ENCODE peak calls at places on chromosomes 2 and 18, in seven cellular contexts. W, R, A, O, Q, C and F are unnamed samples.

GRCh38 chr2:177703159-177703558 is 310.6 kb downstream of the AGPS start:
- DNase-seq in W (no peak), R (no peak), A (no peak), O (no peak), Q (no peak), C (no peak), F (no peak)

GRCh38 chr18:11857177-11857887 is 6.1 kb downstream of the CHMP1B start:
- DNase-seq in W (peak), R (no peak), A (peak), O (no peak), Q (no peak), C (peak), F (peak)

GRCh38 chr2:182245963-182246362 is 180.9 kb downstream of the PDE1A start:
- DNase-seq in W (no peak), R (peak), A (no peak), O (no peak), Q (no peak), C (no peak), F (no peak)

GRCh38 chr18:8329186-8329771 is 280.0 kb upstream of the RAB12 start:
- DNase-seq in W (no peak), R (no peak), A (peak), O (no peak), Q (no peak), C (no peak), F (peak)

GRCh38 chr18:44342946-44343345 is 337.7 kb upstream of the SETBP1 start:
- DNase-seq in W (no peak), R (no peak), A (no peak), O (no peak), Q (no peak), C (no peak), F (no peak)

GRCh38 chr18:11245889-11246288 is 96.5 kb upstream of the PIEZO2 start:
- DNase-seq in W (no peak), R (no peak), A (peak), O (no peak), Q (no peak), C (no peak), F (no peak)

GRCh38 chr2:136628490-136628889 is 136.9 kb upstream of the THSD7B start:
- DNase-seq in W (no peak), R (no peak), A (no peak), O (no peak), Q (no peak), C (no peak), F (no peak)

GRCh38 chr2:172395503-172395902 is 31.9 kb upstream of the ITGA6 start:
- DNase-seq in W (no peak), R (no peak), A (no peak), O (no peak), Q (no peak), C (no peak), F (no peak)

GRCh38 chr18:25457636-25458035 is 105.7 kb upstream of the ZNF521 start:
- DNase-seq in W (no peak), R (no peak), A (no peak), O (no peak), Q (no peak), C (no peak), F (peak)

GRCh38 chr2:216341151-216341550 is 31.1 kb downstream of the MARCHF4 start:
- DNase-seq in W (no peak), R (no peak), A (no peak), O (no peak), Q (no peak), C (no peak), F (no peak)

GRCh38 chr2:21633531-21634310 is 510.0 kb downstream of the TDRD15 start:
- DNase-seq in W (peak), R (no peak), A (no peak), O (no peak), Q (no peak), C (no peak), F (no peak)

GRCh38 chr2:173151671-173152398 is 76.2 kb downstream of the MAP3K20 start:
- DNase-seq in W (no peak), R (no peak), A (peak), O (no peak), Q (no peak), C (no peak), F (peak)

GRCh38 chr2:182055993-182056392 is 70.3 kb downstream of the PPP1R1C start:
- DNase-seq in W (no peak), R (no peak), A (no peak), O (no peak), Q (no peak), C (no peak), F (peak)

GRCh38 chr18:50853863-50854271 is 25.1 kb upstream of the ME2 start:
- DNase-seq in W (no peak), R (no peak), A (no peak), O (no peak), Q (peak), C (peak), F (peak)

GRCh38 chr2:147092266-147092665 is 752.6 kb upstream of the ACVR2A start:
- DNase-seq in W (no peak), R (no peak), A (no peak), O (no peak), Q (no peak), C (no peak), F (no peak)

GRCh38 chr2:106158871-106159270 is 35.2 kb downstream of the UXS1 start:
- DNase-seq in W (no peak), R (no peak), A (no peak), O (peak), Q (no peak), C (no peak), F (no peak)

GRCh38 chr18:45517181-45517741 is 98.0 kb upstream of the SLC14A2 start:
- DNase-seq in W (no peak), R (no peak), A (peak), O (no peak), Q (peak), C (peak), F (peak)

GRCh38 chr2:623384-623922 is 53.8 kb downstream of the TMEM18 start:
- DNase-seq in W (no peak), R (no peak), A (no peak), O (no peak), Q (no peak), C (no peak), F (no peak)

GRCh38 chr18:79705272-79705671 is 25.7 kb downstream of the CTDP1 start:
- DNase-seq in W (no peak), R (no peak), A (no peak), O (no peak), Q (no peak), C (no peak), F (no peak)

GRCh38 chr2:241879326-241879725 is 9.8 kb downstream of the RTP5 start:
- DNase-seq in W (no peak), R (no peak), A (no peak), O (peak), Q (no peak), C (no peak), F (no peak)

GRCh38 chr2:241884951-241885700 is 15.6 kb downstream of the RTP5 start:
- DNase-seq in W (no peak), R (no peak), A (no peak), O (no peak), Q (no peak), C (no peak), F (no peak)

GRCh38 chr2:241880311-241881073 is 11.0 kb downstream of the RTP5 start:
- DNase-seq in W (no peak), R (no peak), A (no peak), O (peak), Q (no peak), C (no peak), F (no peak)

GRCh38 chr2:241885701-241886643 is 16.4 kb downstream of the RTP5 start:
- DNase-seq in W (no peak), R (peak), A (no peak), O (no peak), Q (no peak), C (no peak), F (no peak)

GRCh38 chr2:241882090-241882625 is 12.6 kb downstream of the RTP5 start:
- DNase-seq in W (peak), R (no peak), A (no peak), O (peak), Q (peak), C (peak), F (peak)
- H3K4me3 ChIP-seq in W (peak), R (peak), A (peak), O (peak), Q (peak), C (peak), F (peak)

GRCh38 chr2:134134313-134134706 is 119.6 kb upstream of the MGAT5 start:
- DNase-seq in W (peak), R (no peak), A (no peak), O (no peak), Q (no peak), C (no peak), F (no peak)
- H3K4me3 ChIP-seq in W (peak), R (no peak), A (no peak), O (no peak), Q (no peak), C (no peak), F (no peak)

GRCh38 chr18:74063023-74063422 is 84.6 kb downstream of the FBXO15 start:
- DNase-seq in W (peak), R (no peak), A (no peak), O (no peak), Q (no peak), C (no peak), F (no peak)

GRCh38 chr18:74063552-74063951 is 84.1 kb downstream of the FBXO15 start:
- DNase-seq in W (no peak), R (no peak), A (no peak), O (no peak), Q (no peak), C (no peak), F (no peak)

GRCh38 chr18:74065366-74065765 is 82.3 kb downstream of the FBXO15 start:
- DNase-seq in W (no peak), R (no peak), A (no peak), O (no peak), Q (no peak), C (no peak), F (no peak)

GRCh38 chr18:74066018-74066417 is 81.6 kb downstream of the FBXO15 start:
- DNase-seq in W (no peak), R (no peak), A (no peak), O (no peak), Q (no peak), C (no peak), F (no peak)

GRCh38 chr18:74064510-74064909 is 83.1 kb downstream of the FBXO15 start:
- DNase-seq in W (no peak), R (no peak), A (no peak), O (no peak), Q (no peak), C (no peak), F (no peak)
- H3K4me3 ChIP-seq in W (no peak), R (no peak), A (no peak), O (no peak), Q (no peak), C (no peak), F (no peak)

DNA sequence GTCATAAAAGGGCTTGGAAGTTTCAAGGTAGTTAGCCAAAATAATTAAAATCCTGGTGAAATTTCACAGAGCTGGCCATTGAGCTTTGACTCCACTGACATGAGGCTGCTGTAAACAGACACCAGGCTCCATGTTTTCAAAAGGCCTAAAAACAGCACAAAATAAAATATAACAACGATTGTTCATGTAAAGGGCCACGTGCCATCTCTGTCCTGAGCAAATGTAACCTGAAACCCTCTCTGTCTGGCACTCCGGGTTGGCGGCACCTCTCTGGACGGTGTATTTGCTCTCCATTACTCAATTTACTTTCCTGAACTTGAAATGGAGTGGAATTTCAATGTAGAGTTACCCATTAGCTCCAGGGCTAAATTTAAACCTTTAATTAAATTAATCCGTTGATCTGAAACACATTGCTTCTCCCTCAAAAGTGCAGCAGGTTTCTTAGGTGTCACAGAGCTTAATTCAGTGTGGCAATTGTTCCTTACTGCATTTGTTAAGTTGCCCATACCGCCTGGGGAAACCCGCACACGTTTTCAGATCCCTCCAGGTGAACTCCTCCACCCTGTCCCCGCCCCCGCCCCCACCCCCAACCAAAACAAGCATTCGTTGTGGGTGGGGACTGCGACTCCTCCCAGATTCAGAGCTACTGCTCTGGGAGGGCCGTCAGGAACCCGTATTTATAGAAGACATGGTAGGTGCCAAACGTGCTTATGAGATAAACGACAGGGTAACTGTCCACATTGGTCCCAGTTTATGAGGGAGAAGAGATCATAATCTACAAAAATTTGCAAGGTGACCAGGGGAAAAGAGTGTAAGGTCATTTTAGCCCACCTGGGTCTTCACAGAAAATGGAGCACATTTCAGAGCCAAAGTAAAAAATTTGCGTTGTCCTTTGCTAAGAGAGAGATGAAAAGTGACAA is 1.2 kb upstream of the CABLES1 start:
- DNase-seq in W (peak), R (peak), A (no peak), O (no peak), Q (no peak), C (no peak), F (no peak)
- H3K4me3 ChIP-seq in W (peak), R (peak), A (no peak), O (no peak), Q (no peak), C (peak), F (no peak)

DNA sequence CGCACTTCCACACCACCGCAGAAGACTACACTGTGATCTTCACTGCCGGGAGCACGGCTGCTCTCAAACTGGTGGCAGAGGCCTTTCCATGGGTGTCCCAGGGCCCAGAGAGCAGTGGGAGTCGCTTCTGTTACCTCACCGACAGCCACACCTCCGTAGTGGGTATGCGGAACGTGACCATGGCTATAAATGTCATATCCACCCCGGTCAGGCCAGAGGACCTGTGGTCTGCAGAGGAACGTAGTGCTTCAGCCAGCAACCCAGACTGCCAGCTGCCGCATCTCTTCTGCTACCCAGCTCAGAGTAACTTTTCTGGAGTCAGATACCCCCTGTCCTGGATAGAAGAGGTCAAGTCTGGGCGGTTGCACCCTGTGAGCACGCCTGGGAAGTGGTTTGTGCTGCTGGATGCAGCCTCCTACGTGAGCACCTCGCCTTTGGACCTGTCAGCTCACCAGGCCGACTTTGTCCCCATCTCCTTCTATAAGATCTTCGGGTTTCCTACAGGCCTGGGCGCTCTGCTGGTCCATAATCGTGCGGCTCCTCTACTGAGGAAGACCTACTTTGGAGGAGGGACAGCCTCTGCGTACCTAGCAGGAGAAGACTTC is 12.5 kb downstream of the MOCOS start:
- DNase-seq in W (no peak), R (no peak), A (no peak), O (no peak), Q (no peak), C (no peak), F (no peak)
- H3K4me3 ChIP-seq in W (no peak), R (no peak), A (no peak), O (no peak), Q (no peak), C (no peak), F (no peak)